ENCODE peak calls at places on chromosomes 2 and 18, in six cellular contexts. U, P, T, C, R and G are unnamed samples.

GRCh38 chr18:58547864-58548263 is 81.0 kb downstream of the ALPK2 start:
- DNase-seq in U (no peak), P (no peak), T (no peak), C (no peak), R (no peak), G (no peak)

GRCh38 chr2:27353762-27354596 is 2.6 kb downstream of the GTF3C2 start:
- DNase-seq in U (no peak), P (peak; percentile 58), T (no peak), C (peak; percentile 77), R (no peak), G (no peak)

GRCh38 chr2:50591642-50592041 is 440.3 kb downstream of the NRXN1 start:
- DNase-seq in U (no peak), P (no peak), T (no peak), C (no peak), R (no peak), G (no peak)

GRCh38 chr2:155266579-155266978 is 568.1 kb downstream of the KCNJ3 start:
- DNase-seq in U (no peak), P (no peak), T (no peak), C (no peak), R (no peak), G (no peak)

GRCh38 chr2:127176371-127177311 is 43.5 kb downstream of the CYP27C1 start:
- DNase-seq in U (no peak), P (peak; percentile 32), T (no peak), C (peak; percentile 68), R (no peak), G (no peak)

GRCh38 chr2:229133155-229133772 is 137.8 kb downstream of the PID1 start:
- DNase-seq in U (no peak), P (peak; percentile 12), T (no peak), C (peak; percentile 36), R (peak; percentile 40), G (peak; percentile 54)

GRCh38 chr2:10514743-10515142 is 66.6 kb upstream of the ODC1 start:
- DNase-seq in U (no peak), P (peak; percentile 92), T (no peak), C (peak; percentile 43), R (no peak), G (no peak)

GRCh38 chr2:17800693-17801458 is 15.4 kb upstream of the MSGN1 start:
- DNase-seq in U (no peak), P (no peak), T (peak; percentile 23), C (no peak), R (no peak), G (no peak)

GRCh38 chr2:240323601-240324291 is 111.7 kb upstream of the GPC1 start:
- DNase-seq in U (no peak), P (no peak), T (no peak), C (no peak), R (no peak), G (no peak)

GRCh38 chr2:238143239-238143951 is 4.9 kb downstream of the KLHL30 start:
- DNase-seq in U (no peak), P (peak; percentile 47), T (no peak), C (peak; percentile 55), R (no peak), G (no peak)

GRCh38 chr2:47559079-47559684 is 156.2 kb downstream of the MSH2 start:
- DNase-seq in U (no peak), P (peak; percentile 41), T (no peak), C (peak; percentile 24), R (no peak), G (peak; percentile 21)

GRCh38 chr2:218476676-218477075 is 57.8 kb downstream of the VIL1 start:
- DNase-seq in U (no peak), P (peak; percentile 46), T (no peak), C (peak; percentile 56), R (no peak), G (no peak)

GRCh38 chr2:28506112-28506511 is 10.3 kb downstream of the PLB1 start:
- DNase-seq in U (no peak), P (peak; percentile 18), T (no peak), C (no peak), R (no peak), G (no peak)

GRCh38 chr2:43423941-43424261 is 171.9 kb downstream of the THADA start:
- DNase-seq in U (no peak), P (no peak), T (no peak), C (no peak), R (no peak), G (no peak)

GRCh38 chr2:66488946-66489345 is 54.0 kb downstream of the MEIS1 start:
- DNase-seq in U (no peak), P (no peak), T (no peak), C (no peak), R (no peak), G (no peak)

GRCh38 chr2:174224665-174225288 is 23.6 kb downstream of the OLA1 start:
- DNase-seq in U (no peak), P (no peak), T (no peak), C (no peak), R (no peak), G (no peak)

GRCh38 chr2:113370478-113371091 is 66.9 kb upstream of the ZNG1B start:
- DNase-seq in U (peak; percentile 63), P (peak; percentile 72), T (peak; percentile 66), C (peak; percentile 76), R (peak; percentile 42), G (peak; percentile 60)

GRCh38 chr2:165857881-165858280 is 63.8 kb upstream of the GALNT3 start:
- DNase-seq in U (no peak), P (peak; percentile 84), T (no peak), C (peak; percentile 40), R (no peak), G (no peak)

GRCh38 chr2:165778653-165779451 is 15.2 kb downstream of the GALNT3 start:
- DNase-seq in U (peak; percentile 43), P (no peak), T (no peak), C (no peak), R (no peak), G (peak; percentile 58)

GRCh38 chr2:27798948-27799645 is 27.6 kb downstream of the MRPL33 start:
- DNase-seq in U (peak; percentile 65), P (peak; percentile 100), T (peak; percentile 34), C (peak; percentile 99), R (peak; percentile 31), G (peak; percentile 99)

GRCh38 chr2:51290725-51291124 is 258.8 kb upstream of the NRXN1 start:
- DNase-seq in U (no peak), P (peak; percentile 72), T (no peak), C (no peak), R (no peak), G (peak; percentile 58)

GRCh38 chr2:195531754-195532153 is 125.3 kb upstream of the SLC39A10 start:
- DNase-seq in U (no peak), P (peak; percentile 32), T (no peak), C (no peak), R (no peak), G (no peak)

GRCh38 chr2:219508444-219508734 is 5.9 kb upstream of the ASIC4 start:
- DNase-seq in U (no peak), P (no peak), T (no peak), C (no peak), R (no peak), G (no peak)

GRCh38 chr2:219510512-219511135 is 3.7 kb upstream of the ASIC4 start:
- DNase-seq in U (no peak), P (no peak), T (no peak), C (no peak), R (no peak), G (no peak)

GRCh38 chr2:219511547-219512325 is 2.5 kb upstream of the ASIC4 start:
- DNase-seq in U (no peak), P (no peak), T (no peak), C (no peak), R (no peak), G (no peak)

GRCh38 chr2:219508933-219509779 is 5.1 kb upstream of the ASIC4 start:
- DNase-seq in U (no peak), P (no peak), T (no peak), C (no peak), R (no peak), G (no peak)

GRCh38 chr2:219509780-219510511 is 4.3 kb upstream of the ASIC4 start:
- DNase-seq in U (peak; percentile 87), P (peak; percentile 45), T (peak; percentile 91), C (peak; percentile 74), R (no peak), G (peak; percentile 50)
- H3K4me2 ChIP-seq in U (peak overlapping the region; percentile 61), P (peak overlapping the region; percentile 75), T (peak overlapping the region; percentile 40), C (peak overlapping the region; percentile 90), R (peak overlapping the region; percentile 93), G (peak overlapping the region; percentile 68)

GRCh38 chr2:221049950-221050349 is 522.2 kb downstream of the EPHA4 start:
- DNase-seq in U (no peak), P (no peak), T (no peak), C (no peak), R (no peak), G (no peak)
- H3K14ac ChIP-seq in U (no peak overlapping the region), P (no peak overlapping the region), T (no peak overlapping the region), C (no peak overlapping the region), R (no peak overlapping the region), G (no peak overlapping the region)

DNA sequence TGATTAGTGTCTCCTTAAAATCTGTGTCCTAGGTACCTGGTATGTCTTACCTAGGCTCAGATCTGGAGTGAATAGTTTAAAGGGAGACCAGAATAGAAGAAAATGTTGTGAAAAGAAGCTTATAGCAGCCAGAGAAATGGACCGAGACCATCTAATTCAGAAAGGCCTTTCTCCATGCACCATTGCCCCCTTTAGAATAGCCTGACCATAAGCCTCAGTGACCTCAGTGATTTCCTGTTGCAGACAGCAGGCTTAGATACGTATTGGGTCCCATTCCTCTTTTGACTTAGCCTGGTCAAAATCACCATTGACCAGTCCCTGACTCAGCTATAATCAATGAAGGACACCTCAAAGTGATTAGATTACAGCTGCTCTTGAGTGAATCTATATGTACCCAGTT is 690.7 kb upstream of the KLHL29 start:
- DNase-seq in U (no peak), P (no peak), T (no peak), C (no peak), R (peak; percentile 32), G (no peak)
- H3K4me2 ChIP-seq in U (no peak overlapping the region), P (no peak overlapping the region), T (peak overlapping the region; percentile 13), C (no peak overlapping the region), R (peak overlapping the region; percentile 41), G (no peak overlapping the region)

GRCh38 chr2:44569397-44569970 is 207.7 kb downstream of the CAMKMT start:
- DNase-seq in U (no peak), P (no peak), T (no peak), C (no peak), R (no peak), G (no peak)

GRCh38 chr2:44566059-44566458 is 204.3 kb downstream of the CAMKMT start:
- DNase-seq in U (no peak), P (no peak), T (no peak), C (no peak), R (no peak), G (no peak)

GRCh38 chr2:44572196-44572900 is 210.6 kb downstream of the CAMKMT start:
- DNase-seq in U (no peak), P (peak; percentile 12), T (no peak), C (no peak), R (no peak), G (no peak)

GRCh38 chr2:44570777-44571176 is 209.0 kb downstream of the CAMKMT start:
- DNase-seq in U (no peak), P (no peak), T (no peak), C (no peak), R (no peak), G (no peak)

GRCh38 chr2:44570149-44570678 is 208.5 kb downstream of the CAMKMT start:
- DNase-seq in U (no peak), P (no peak), T (no peak), C (no peak), R (no peak), G (no peak)
- H3K14ac ChIP-seq in U (no peak overlapping the region), P (no peak overlapping the region), T (no peak overlapping the region), C (no peak overlapping the region), R (no peak overlapping the region), G (no peak overlapping the region)

GRCh38 chr2:70041666-70042065 is 45.6 kb upstream of the PCBP1 start:
- DNase-seq in U (no peak), P (peak; percentile 28), T (no peak), C (peak; percentile 5), R (no peak), G (no peak)
- H3K4me2 ChIP-seq in U (no peak overlapping the region), P (no peak overlapping the region), T (no peak overlapping the region), C (no peak overlapping the region), R (no peak overlapping the region), G (no peak overlapping the region)

GRCh38 chr2:25131567-25132295 is 36.6 kb downstream of the POMC start:
- DNase-seq in U (peak; percentile 62), P (no peak), T (peak; percentile 67), C (peak; percentile 21), R (peak; percentile 20), G (no peak)
- H3K14ac ChIP-seq in U (no peak overlapping the region), P (no peak overlapping the region), T (no peak overlapping the region), C (peak overlapping the region; percentile 35), R (peak overlapping the region; percentile 85), G (no peak overlapping the region)